ENCODE peak calls at places on chromosomes 6 and 20, in five cellular contexts. K, Y, X, U and T are unnamed samples.

GRCh38 chr6:36724514-36725385 is 27.1 kb downstream of the RAB44 start:
- DNase-seq in K (peak), Y (peak), X (peak), U (peak), T (peak)

GRCh38 chr20:62046431-62046830 is 19.2 kb downstream of the TAF4 start:
- DNase-seq in K (no peak), Y (no peak), X (no peak), U (no peak), T (no peak)

GRCh38 chr6:146267447-146267846 is 238.6 kb downstream of the GRM1 start:
- DNase-seq in K (no peak), Y (no peak), X (no peak), U (no peak), T (no peak)

GRCh38 chr6:71406871-71407860 is 118.6 kb downstream of the OGFRL1 start:
- DNase-seq in K (no peak), Y (no peak), X (peak), U (no peak), T (no peak)

GRCh38 chr6:153625089-153625488 is 414.0 kb upstream of the OPRM1 start:
- DNase-seq in K (no peak), Y (no peak), X (peak), U (no peak), T (no peak)

GRCh38 chr20:18428490-18429173 is 38.2 kb downstream of the DZANK1 start:
- DNase-seq in K (peak), Y (no peak), X (peak), U (peak), T (no peak)

GRCh38 chr20:42027746-42028268 is 409.6 kb upstream of the CHD6 start:
- DNase-seq in K (no peak), Y (no peak), X (no peak), U (no peak), T (no peak)

GRCh38 chr20:4601630-4602296 is 119.9 kb upstream of the PRND start:
- DNase-seq in K (no peak), Y (no peak), X (peak), U (no peak), T (no peak)

GRCh38 chr6:21271431-21272155 is 322.0 kb upstream of the SOX4 start:
- DNase-seq in K (no peak), Y (no peak), X (no peak), U (no peak), T (no peak)

GRCh38 chr6:109498049-109498448 is 15.0 kb upstream of the ZBTB24 start:
- DNase-seq in K (no peak), Y (no peak), X (no peak), U (no peak), T (no peak)